ENCODE peak calls at places on chromosomes 4 and X, in seven cellular contexts. One of them, this sample, is unnamed.

GRCh38 chr4:86582453-86582852 is 11.7 kb upstream of the PTPN13 start:
- DNase-seq in D341Med: no peak
- DNase-seq in AG09319: no peak
- DNase-seq in activated T-cell treated with anti-CD3 and anti-CD28 coated beads for 1 hour: no peak
- DNase-seq in H7: no peak
- DNase-seq in GM19239: no peak
- DNase-seq in stimulated activated CD4-positive, alpha-beta T cell treated with anti-CD3 and anti-CD28 coated beads, Interleukin-1b, Interleukin-23, amount 100 ng/mL, for 4 hours: no peak
- DNase-seq in this sample: no peak

GRCh38 chrX:67558267-67558666 is 14.4 kb downstream of the AR start:
- DNase-seq in D341Med: no peak
- DNase-seq in AG09319: no peak
- DNase-seq in activated T-cell treated with anti-CD3 and anti-CD28 coated beads for 1 hour: no peak
- DNase-seq in H7: no peak
- DNase-seq in GM19239: no peak
- DNase-seq in stimulated activated CD4-positive, alpha-beta T cell treated with anti-CD3 and anti-CD28 coated beads, Interleukin-1b, Interleukin-23, amount 100 ng/mL, for 4 hours: no peak
- DNase-seq in this sample: no peak

GRCh38 chrX:104172788-104173187 is 6.5 kb downstream of the FAM199X start:
- DNase-seq in D341Med: no peak
- DNase-seq in AG09319: no peak
- DNase-seq in activated T-cell treated with anti-CD3 and anti-CD28 coated beads for 1 hour: no peak
- DNase-seq in H7: no peak
- DNase-seq in GM19239: no peak
- DNase-seq in stimulated activated CD4-positive, alpha-beta T cell treated with anti-CD3 and anti-CD28 coated beads, Interleukin-1b, Interleukin-23, amount 100 ng/mL, for 4 hours: no peak
- DNase-seq in this sample: no peak

GRCh38 chrX:44785652-44786051 is 58.2 kb upstream of the DUSP21 start:
- DNase-seq in D341Med: no peak
- DNase-seq in AG09319: peak
- DNase-seq in activated T-cell treated with anti-CD3 and anti-CD28 coated beads for 1 hour: no peak
- DNase-seq in H7: no peak
- DNase-seq in GM19239: no peak
- DNase-seq in stimulated activated CD4-positive, alpha-beta T cell treated with anti-CD3 and anti-CD28 coated beads, Interleukin-1b, Interleukin-23, amount 100 ng/mL, for 4 hours: no peak
- DNase-seq in this sample: no peak

GRCh38 chrX:75968293-75968692 is 183.2 kb upstream of the MAGEE2 start:
- DNase-seq in D341Med: no peak
- DNase-seq in AG09319: no peak
- DNase-seq in activated T-cell treated with anti-CD3 and anti-CD28 coated beads for 1 hour: no peak
- DNase-seq in H7: peak
- DNase-seq in GM19239: no peak
- DNase-seq in stimulated activated CD4-positive, alpha-beta T cell treated with anti-CD3 and anti-CD28 coated beads, Interleukin-1b, Interleukin-23, amount 100 ng/mL, for 4 hours: no peak
- DNase-seq in this sample: no peak

GRCh38 chr4:171390626-171391025 is 422.6 kb upstream of the GALNTL6 start:
- DNase-seq in D341Med: no peak
- DNase-seq in AG09319: no peak
- DNase-seq in activated T-cell treated with anti-CD3 and anti-CD28 coated beads for 1 hour: no peak
- DNase-seq in H7: no peak
- DNase-seq in GM19239: no peak
- DNase-seq in stimulated activated CD4-positive, alpha-beta T cell treated with anti-CD3 and anti-CD28 coated beads, Interleukin-1b, Interleukin-23, amount 100 ng/mL, for 4 hours: no peak
- DNase-seq in this sample: no peak

GRCh38 chrX:100316987-100317386 is 93.1 kb downstream of the PCDH19 start:
- DNase-seq in D341Med: no peak
- DNase-seq in AG09319: peak
- DNase-seq in activated T-cell treated with anti-CD3 and anti-CD28 coated beads for 1 hour: no peak
- DNase-seq in H7: no peak
- DNase-seq in GM19239: no peak
- DNase-seq in stimulated activated CD4-positive, alpha-beta T cell treated with anti-CD3 and anti-CD28 coated beads, Interleukin-1b, Interleukin-23, amount 100 ng/mL, for 4 hours: no peak
- DNase-seq in this sample: no peak

GRCh38 chrX:114532093-114532805 is 51.6 kb upstream of the HTR2C start:
- DNase-seq in D341Med: no peak
- DNase-seq in AG09319: no peak
- DNase-seq in activated T-cell treated with anti-CD3 and anti-CD28 coated beads for 1 hour: no peak
- DNase-seq in H7: no peak
- DNase-seq in GM19239: no peak
- DNase-seq in stimulated activated CD4-positive, alpha-beta T cell treated with anti-CD3 and anti-CD28 coated beads, Interleukin-1b, Interleukin-23, amount 100 ng/mL, for 4 hours: no peak
- DNase-seq in this sample: no peak

GRCh38 chr4:6525474-6525873 is 49.5 kb upstream of the MAN2B2 start:
- DNase-seq in D341Med: no peak
- DNase-seq in AG09319: no peak
- DNase-seq in activated T-cell treated with anti-CD3 and anti-CD28 coated beads for 1 hour: no peak
- DNase-seq in H7: no peak
- DNase-seq in GM19239: no peak
- DNase-seq in stimulated activated CD4-positive, alpha-beta T cell treated with anti-CD3 and anti-CD28 coated beads, Interleukin-1b, Interleukin-23, amount 100 ng/mL, for 4 hours: no peak
- DNase-seq in this sample: no peak

GRCh38 chrX:17682259-17682658 is 55.0 kb upstream of the SCML1 start:
- DNase-seq in D341Med: no peak
- DNase-seq in AG09319: no peak
- DNase-seq in activated T-cell treated with anti-CD3 and anti-CD28 coated beads for 1 hour: no peak
- DNase-seq in H7: no peak
- DNase-seq in GM19239: no peak
- DNase-seq in stimulated activated CD4-positive, alpha-beta T cell treated with anti-CD3 and anti-CD28 coated beads, Interleukin-1b, Interleukin-23, amount 100 ng/mL, for 4 hours: no peak
- DNase-seq in this sample: no peak

GRCh38 chrX:130260316-130260715 is 8.4 kb downstream of the ZNF280C start:
- DNase-seq in D341Med: no peak
- DNase-seq in AG09319: no peak
- DNase-seq in activated T-cell treated with anti-CD3 and anti-CD28 coated beads for 1 hour: no peak
- DNase-seq in H7: no peak
- DNase-seq in GM19239: no peak
- DNase-seq in stimulated activated CD4-positive, alpha-beta T cell treated with anti-CD3 and anti-CD28 coated beads, Interleukin-1b, Interleukin-23, amount 100 ng/mL, for 4 hours: no peak
- DNase-seq in this sample: no peak

GRCh38 chr4:166432842-166433241 is 559.8 kb downstream of the TLL1 start:
- DNase-seq in D341Med: no peak
- DNase-seq in AG09319: no peak
- DNase-seq in activated T-cell treated with anti-CD3 and anti-CD28 coated beads for 1 hour: no peak
- DNase-seq in H7: no peak
- DNase-seq in GM19239: no peak
- DNase-seq in stimulated activated CD4-positive, alpha-beta T cell treated with anti-CD3 and anti-CD28 coated beads, Interleukin-1b, Interleukin-23, amount 100 ng/mL, for 4 hours: no peak
- DNase-seq in this sample: no peak

GRCh38 chrX:148422531-148422930 is 77.9 kb upstream of the AFF2 start:
- DNase-seq in D341Med: no peak
- DNase-seq in AG09319: no peak
- DNase-seq in activated T-cell treated with anti-CD3 and anti-CD28 coated beads for 1 hour: no peak
- DNase-seq in H7: no peak
- DNase-seq in GM19239: no peak
- DNase-seq in stimulated activated CD4-positive, alpha-beta T cell treated with anti-CD3 and anti-CD28 coated beads, Interleukin-1b, Interleukin-23, amount 100 ng/mL, for 4 hours: no peak
- DNase-seq in this sample: no peak

GRCh38 chr4:71377561-71377960 is 38.7 kb downstream of the SLC4A4 start:
- DNase-seq in D341Med: no peak
- DNase-seq in AG09319: no peak
- DNase-seq in activated T-cell treated with anti-CD3 and anti-CD28 coated beads for 1 hour: no peak
- DNase-seq in H7: no peak
- DNase-seq in GM19239: no peak
- DNase-seq in stimulated activated CD4-positive, alpha-beta T cell treated with anti-CD3 and anti-CD28 coated beads, Interleukin-1b, Interleukin-23, amount 100 ng/mL, for 4 hours: no peak
- DNase-seq in this sample: no peak

GRCh38 chr4:184836613-184837012 is 10.8 kb upstream of the ACSL1 start:
- DNase-seq in D341Med: no peak
- DNase-seq in AG09319: no peak
- DNase-seq in activated T-cell treated with anti-CD3 and anti-CD28 coated beads for 1 hour: no peak
- DNase-seq in H7: no peak
- DNase-seq in GM19239: no peak
- DNase-seq in stimulated activated CD4-positive, alpha-beta T cell treated with anti-CD3 and anti-CD28 coated beads, Interleukin-1b, Interleukin-23, amount 100 ng/mL, for 4 hours: no peak
- DNase-seq in this sample: no peak

GRCh38 chrX:105645667-105646354 is 176.5 kb upstream of the NRK start:
- DNase-seq in D341Med: no peak
- DNase-seq in AG09319: no peak
- DNase-seq in activated T-cell treated with anti-CD3 and anti-CD28 coated beads for 1 hour: no peak
- DNase-seq in H7: no peak
- DNase-seq in GM19239: no peak
- DNase-seq in stimulated activated CD4-positive, alpha-beta T cell treated with anti-CD3 and anti-CD28 coated beads, Interleukin-1b, Interleukin-23, amount 100 ng/mL, for 4 hours: no peak
- DNase-seq in this sample: no peak

This sample was measured in NCI-H2107.